ENCODE peak calls at places on chromosomes 1 and 21, in six cellular contexts. P is naive thymus-derived CD4-positive, alpha-beta T cell; Z is fibroblast of lung; X is PC-9; T is mucosa of descending colon; W is neural progenitor cell. R is an unnamed sample.

GRCh38 chr1:6099787-6100765 is 54.4 kb downstream of the KCNAB2 start:
- DNase-seq in P (no peak), Z (no peak), X (peak; percentile 43), T (peak; percentile 54), W (no peak), R (no peak)

GRCh38 chr1:93016171-93016570 is 54.9 kb upstream of the DIPK1A start:
- DNase-seq in P (no peak), Z (peak; percentile 43), X (peak; percentile 14), T (no peak), W (peak; percentile 44), R (no peak)

GRCh38 chr1:3717041-3717714 is 35.1 kb upstream of the CCDC27 start:
- DNase-seq in P (no peak), Z (no peak), X (no peak), T (no peak), W (no peak), R (no peak)

GRCh38 chr21:21200939-21201610 is 202.9 kb downstream of the NCAM2 start:
- DNase-seq in P (no peak), Z (peak; percentile 30), X (no peak), T (no peak), W (no peak), R (no peak)

GRCh38 chr1:52767881-52768280 is 41.6 kb downstream of the ZYG11B start:
- DNase-seq in P (no peak), Z (no peak), X (no peak), T (no peak), W (no peak), R (no peak)

GRCh38 chr1:229563241-229563640 is 4.7 kb upstream of the ABCB10 start:
- DNase-seq in P (no peak), Z (no peak), X (no peak), T (no peak), W (peak; percentile 69), R (no peak)

GRCh38 chr1:154961207-154961496 is 430 bp downstream of the PYGO2 start:
- DNase-seq in P (no peak), Z (no peak), X (no peak), T (no peak), W (no peak), R (no peak)

GRCh38 chr1:12616709-12617373 is 1.2 kb downstream of the DHRS3 start:
- DNase-seq in P (peak; percentile 26), Z (no peak), X (no peak), T (peak; percentile 68), W (peak; percentile 59), R (peak; percentile 29)

GRCh38 chr1:116496380-116496779 is 74.4 kb downstream of the CD58 start:
- DNase-seq in P (no peak), Z (no peak), X (no peak), T (no peak), W (no peak), R (no peak)

GRCh38 chr1:53145942-53146708 is 3.7 kb upstream of the SLC1A7 start:
- DNase-seq in P (no peak), Z (peak; percentile 100), X (peak; percentile 96), T (peak; percentile 73), W (peak; percentile 41), R (no peak)

GRCh38 chr21:40422851-40423635 is 423.9 kb downstream of the DSCAM start:
- DNase-seq in P (no peak), Z (no peak), X (no peak), T (no peak), W (no peak), R (no peak)

GRCh38 chr1:41245659-41246058 is 3.6 kb upstream of the SCMH1 start:
- DNase-seq in P (no peak), Z (peak; percentile 85), X (no peak), T (no peak), W (no peak), R (no peak)

GRCh38 chr1:99252630-99253029 is 11.7 kb upstream of the PLPPR4 start:
- DNase-seq in P (no peak), Z (no peak), X (no peak), T (no peak), W (no peak), R (no peak)

GRCh38 chr1:12469493-12469892 is 148.5 kb downstream of the DHRS3 start:
- DNase-seq in P (no peak), Z (no peak), X (no peak), T (no peak), W (no peak), R (no peak)

GRCh38 chr1:94543003-94543402 is 1.4 kb upstream of the F3 start:
- DNase-seq in P (no peak), Z (peak; percentile 69), X (no peak), T (no peak), W (no peak), R (no peak)

GRCh38 chr1:38549191-38549590 is 310.4 kb downstream of the RRAGC start:
- DNase-seq in P (no peak), Z (no peak), X (no peak), T (no peak), W (no peak), R (no peak)

GRCh38 chr1:2778220-2778592 is 23.3 kb downstream of the TTC34 start:
- DNase-seq in P (no peak), Z (no peak), X (no peak), T (no peak), W (no peak), R (no peak)

GRCh38 chr1:184194251-184194650 is 142.7 kb downstream of the TSEN15 start:
- DNase-seq in P (no peak), Z (no peak), X (no peak), T (no peak), W (no peak), R (no peak)

GRCh38 chr1:8510041-8510823 is 192.3 kb downstream of the SLC45A1 start:
- DNase-seq in P (peak; percentile 78), Z (peak; percentile 89), X (no peak), T (no peak), W (no peak), R (peak; percentile 67)

GRCh38 chr1:73800376-73800775 is 397.6 kb downstream of the LRRIQ3 start:
- DNase-seq in P (no peak), Z (peak; percentile 71), X (no peak), T (no peak), W (no peak), R (no peak)

GRCh38 chr1:3174487-3175247 is 105.7 kb downstream of the PRDM16 start:
- DNase-seq in P (no peak), Z (peak; percentile 63), X (no peak), T (no peak), W (no peak), R (no peak)

GRCh38 chr1:70656371-70656770 is 245.3 kb downstream of the CTH start:
- DNase-seq in P (no peak), Z (no peak), X (no peak), T (no peak), W (no peak), R (no peak)

GRCh38 chr1:70503358-70503757 is 92.3 kb downstream of the CTH start:
- DNase-seq in P (no peak), Z (peak; percentile 61), X (no peak), T (no peak), W (no peak), R (no peak)

GRCh38 chr1:196372896-196373536 is 235.2 kb downstream of the KCNT2 start:
- DNase-seq in P (no peak), Z (peak; percentile 16), X (no peak), T (no peak), W (peak; percentile 16), R (no peak)

GRCh38 chr1:182380199-182380598 is 11.4 kb downstream of the GLUL start:
- DNase-seq in P (no peak), Z (no peak), X (no peak), T (no peak), W (no peak), R (no peak)

GRCh38 chr1:198680174-198680871 is 41.5 kb downstream of the PTPRC start:
- DNase-seq in P (no peak), Z (no peak), X (no peak), T (no peak), W (no peak), R (no peak)

GRCh38 chr1:198681831-198682756 is 43.3 kb downstream of the PTPRC start:
- DNase-seq in P (peak; percentile 91), Z (peak; percentile 98), X (peak; percentile 66), T (peak; percentile 69), W (peak; percentile 38), R (peak; percentile 67)

GRCh38 chr1:198686069-198686728 is 47.4 kb downstream of the PTPRC start:
- DNase-seq in P (peak; percentile 30), Z (peak; percentile 52), X (no peak), T (no peak), W (no peak), R (no peak)

GRCh38 chr1:198681247-198681646 is 42.4 kb downstream of the PTPRC start:
- DNase-seq in P (peak; percentile 31), Z (peak; percentile 68), X (no peak), T (no peak), W (no peak), R (no peak)

GRCh38 chr1:198683449-198683848 is 44.6 kb downstream of the PTPRC start:
- DNase-seq in P (no peak), Z (no peak), X (no peak), T (no peak), W (no peak), R (no peak)
- H3K4me1 ChIP-seq in P (peaks cover 87% of the 10 kb centered on the region), Z (no peaks in the 10 kb centered on the region), X (peaks cover 11% of the 10 kb centered on the region), T (peaks cover 11% of the 10 kb centered on the region), W (peaks cover 21% of the 10 kb centered on the region), R (peaks cover 90% of the 10 kb centered on the region)

GRCh38 chr1:235938714-235939487 is 72.2 kb upstream of the LYST start:
- DNase-seq in P (no peak), Z (no peak), X (no peak), T (no peak), W (no peak), R (no peak)
- H3K4me1 ChIP-seq in P (no peaks in the 10 kb centered on the region), Z (peaks cover 13% of the 10 kb centered on the region), X (peaks cover 10% of the 10 kb centered on the region), T (no peaks in the 10 kb centered on the region), W (no peaks in the 10 kb centered on the region), R (peaks cover 7% of the 10 kb centered on the region)

GRCh38 chr1:162147760-162148159 is 78.3 kb downstream of the NOS1AP start:
- DNase-seq in P (no peak), Z (peak; percentile 16), X (no peak), T (no peak), W (peak; percentile 58), R (no peak)

GRCh38 chr1:162151900-162152829 is 82.7 kb downstream of the NOS1AP start:
- DNase-seq in P (no peak), Z (peak; percentile 78), X (no peak), T (no peak), W (no peak), R (no peak)

GRCh38 chr1:162145966-162146696 is 76.6 kb downstream of the NOS1AP start:
- DNase-seq in P (no peak), Z (no peak), X (no peak), T (no peak), W (peak; percentile 27), R (no peak)

GRCh38 chr1:162153374-162153773 is 83.9 kb downstream of the NOS1AP start:
- DNase-seq in P (no peak), Z (no peak), X (no peak), T (no peak), W (no peak), R (no peak)

DNA sequence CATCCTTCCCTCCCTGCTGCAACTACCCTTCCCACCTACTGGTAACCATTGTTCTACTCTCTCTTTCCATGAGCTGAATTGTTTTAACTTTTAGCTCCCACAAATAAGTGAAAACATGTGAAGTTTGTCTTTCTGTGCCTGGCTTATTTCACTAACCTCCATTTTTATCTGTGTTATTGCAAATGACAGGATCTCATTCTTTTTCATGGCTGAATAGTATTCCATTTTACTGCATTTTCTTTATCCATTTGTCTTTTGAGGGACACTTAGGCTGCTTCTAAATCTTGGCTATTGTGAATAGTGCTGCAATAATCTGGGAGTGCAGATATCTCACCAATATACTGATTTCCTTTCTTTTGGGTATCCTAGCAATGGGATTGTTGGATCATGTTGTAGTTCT is 80.6 kb downstream of the NOS1AP start:
- DNase-seq in P (no peak), Z (no peak), X (no peak), T (no peak), W (no peak), R (no peak)
- H3K4me1 ChIP-seq in P (no peaks in the 10 kb centered on the region), Z (no peaks in the 10 kb centered on the region), X (peaks cover 53% of the 10 kb centered on the region), T (no peaks in the 10 kb centered on the region), W (peaks cover 47% of the 10 kb centered on the region), R (no peaks in the 10 kb centered on the region)

GRCh38 chr1:179029293-179029692 is 3.6 kb downstream of the FAM20B start:
- DNase-seq in P (no peak), Z (no peak), X (no peak), T (no peak), W (no peak), R (no peak)
- H3K4me1 ChIP-seq in P (peaks cover 21% of the 10 kb centered on the region), Z (peaks cover 14% of the 10 kb centered on the region), X (peaks cover 75% of the 10 kb centered on the region), T (peaks cover 16% of the 10 kb centered on the region), W (peaks cover 24% of the 10 kb centered on the region), R (peaks cover 37% of the 10 kb centered on the region)

R was measured in CD8-positive, alpha-beta T cell.